ENCODE peak calls at places on chromosomes 12 and 14, in four cellular contexts. One of them, this sample, is unnamed.

GRCh38 chr12:111429760-111430417 is 24.2 kb downstream of the SH2B3 start:
- DNase-seq in activated T-helper 1 cell treated with Interleukin-2 at 50 U/mL for 16 hours: peak
- DNase-seq in mucosa of gallbladder: no peak
- DNase-seq in psoas muscle: no peak
- DNase-seq in this sample: no peak

GRCh38 chr14:102930753-102931579 is 8.5 kb downstream of the AMN start:
- DNase-seq in activated T-helper 1 cell treated with Interleukin-2 at 50 U/mL for 16 hours: no peak
- DNase-seq in mucosa of gallbladder: peak
- DNase-seq in psoas muscle: no peak
- DNase-seq in this sample: peak

GRCh38 chr12:119624971-119625370 is 31.4 kb downstream of the TMEM233 start:
- DNase-seq in activated T-helper 1 cell treated with Interleukin-2 at 50 U/mL for 16 hours: no peak
- DNase-seq in mucosa of gallbladder: no peak
- DNase-seq in psoas muscle: no peak
- DNase-seq in this sample: peak

GRCh38 chr12:16350682-16351081 is 3.2 kb downstream of the MGST1 start:
- DNase-seq in activated T-helper 1 cell treated with Interleukin-2 at 50 U/mL for 16 hours: no peak
- DNase-seq in mucosa of gallbladder: peak
- DNase-seq in psoas muscle: peak
- DNase-seq in this sample: peak

GRCh38 chr14:100644383-100644782 is 57.2 kb upstream of the BEGAIN start:
- DNase-seq in activated T-helper 1 cell treated with Interleukin-2 at 50 U/mL for 16 hours: no peak
- DNase-seq in mucosa of gallbladder: no peak
- DNase-seq in psoas muscle: no peak
- DNase-seq in this sample: no peak

GRCh38 chr12:106954462-106955376 is 988 bp upstream of the TMEM263 start:
- DNase-seq in activated T-helper 1 cell treated with Interleukin-2 at 50 U/mL for 16 hours: peak
- DNase-seq in mucosa of gallbladder: no peak
- DNase-seq in psoas muscle: peak
- DNase-seq in this sample: no peak

GRCh38 chr14:60095781-60096450 is 4.2 kb downstream of the PCNX4 start:
- DNase-seq in activated T-helper 1 cell treated with Interleukin-2 at 50 U/mL for 16 hours: no peak
- DNase-seq in mucosa of gallbladder: no peak
- DNase-seq in psoas muscle: no peak
- DNase-seq in this sample: no peak

GRCh38 chr12:122835693-122836026 is 403 bp downstream of the HIP1R start:
- DNase-seq in activated T-helper 1 cell treated with Interleukin-2 at 50 U/mL for 16 hours: peak
- DNase-seq in mucosa of gallbladder: no peak
- DNase-seq in psoas muscle: no peak
- DNase-seq in this sample: no peak

GRCh38 chr12:69071091-69071370 is 138.1 kb upstream of the CPM start:
- DNase-seq in activated T-helper 1 cell treated with Interleukin-2 at 50 U/mL for 16 hours: no peak
- DNase-seq in mucosa of gallbladder: no peak
- DNase-seq in psoas muscle: no peak
- DNase-seq in this sample: no peak

GRCh38 chr12:19205120-19205519 is 75.6 kb downstream of the PLEKHA5 start:
- DNase-seq in activated T-helper 1 cell treated with Interleukin-2 at 50 U/mL for 16 hours: no peak
- DNase-seq in mucosa of gallbladder: no peak
- DNase-seq in psoas muscle: no peak
- DNase-seq in this sample: no peak

GRCh38 chr14:21049263-21049662 is 7.1 kb downstream of the RNASE7 start:
- DNase-seq in activated T-helper 1 cell treated with Interleukin-2 at 50 U/mL for 16 hours: no peak
- DNase-seq in mucosa of gallbladder: no peak
- DNase-seq in psoas muscle: no peak
- DNase-seq in this sample: no peak

GRCh38 chr12:124418791-124419190 is 123.9 kb downstream of the RFLNA start:
- DNase-seq in activated T-helper 1 cell treated with Interleukin-2 at 50 U/mL for 16 hours: no peak
- DNase-seq in mucosa of gallbladder: no peak
- DNase-seq in psoas muscle: no peak
- DNase-seq in this sample: no peak

GRCh38 chr14:74501691-74502090 is 8.1 kb downstream of the ISCA2 start:
- DNase-seq in activated T-helper 1 cell treated with Interleukin-2 at 50 U/mL for 16 hours: no peak
- DNase-seq in mucosa of gallbladder: no peak
- DNase-seq in psoas muscle: no peak
- DNase-seq in this sample: no peak

GRCh38 chr12:68403711-68404110 is 71.5 kb upstream of the MDM1 start:
- DNase-seq in activated T-helper 1 cell treated with Interleukin-2 at 50 U/mL for 16 hours: no peak
- DNase-seq in mucosa of gallbladder: no peak
- DNase-seq in psoas muscle: no peak
- DNase-seq in this sample: no peak

GRCh38 chr12:27177716-27178115 is 66.4 kb upstream of the STK38L start:
- DNase-seq in activated T-helper 1 cell treated with Interleukin-2 at 50 U/mL for 16 hours: no peak
- DNase-seq in mucosa of gallbladder: no peak
- DNase-seq in psoas muscle: no peak
- DNase-seq in this sample: peak

GRCh38 chr12:16349132-16349463 is 1.7 kb downstream of the MGST1 start:
- DNase-seq in activated T-helper 1 cell treated with Interleukin-2 at 50 U/mL for 16 hours: no peak
- DNase-seq in mucosa of gallbladder: peak
- DNase-seq in psoas muscle: peak
- DNase-seq in this sample: peak

GRCh38 chr12:39692258-39692853 is 72.8 kb upstream of the ABCD2 start:
- DNase-seq in activated T-helper 1 cell treated with Interleukin-2 at 50 U/mL for 16 hours: no peak
- DNase-seq in mucosa of gallbladder: no peak
- DNase-seq in psoas muscle: no peak
- DNase-seq in this sample: no peak

GRCh38 chr14:98847520-98848468 is 424.2 kb downstream of the BCL11B start:
- DNase-seq in activated T-helper 1 cell treated with Interleukin-2 at 50 U/mL for 16 hours: no peak
- DNase-seq in mucosa of gallbladder: no peak
- DNase-seq in psoas muscle: no peak
- DNase-seq in this sample: peak

GRCh38 chr12:120115692-120116442 is 686 bp downstream of the RAB35 start:
- DNase-seq in activated T-helper 1 cell treated with Interleukin-2 at 50 U/mL for 16 hours: no peak
- DNase-seq in mucosa of gallbladder: no peak
- DNase-seq in psoas muscle: no peak
- DNase-seq in this sample: peak

GRCh38 chr12:62813031-62813829 is 121.7 kb downstream of the PPM1H start:
- DNase-seq in activated T-helper 1 cell treated with Interleukin-2 at 50 U/mL for 16 hours: no peak
- DNase-seq in mucosa of gallbladder: peak
- DNase-seq in psoas muscle: peak
- DNase-seq in this sample: peak

GRCh38 chr12:87793134-87793533 is 236.1 kb downstream of the C12orf50 start:
- DNase-seq in activated T-helper 1 cell treated with Interleukin-2 at 50 U/mL for 16 hours: no peak
- DNase-seq in mucosa of gallbladder: no peak
- DNase-seq in psoas muscle: no peak
- DNase-seq in this sample: no peak

GRCh38 chr14:67480011-67480410 is 8.5 kb downstream of the TMEM229B start:
- DNase-seq in activated T-helper 1 cell treated with Interleukin-2 at 50 U/mL for 16 hours: no peak
- DNase-seq in mucosa of gallbladder: no peak
- DNase-seq in psoas muscle: no peak
- DNase-seq in this sample: no peak

GRCh38 chr12:92039048-92039447 is 106.6 kb downstream of the BTG1 start:
- DNase-seq in activated T-helper 1 cell treated with Interleukin-2 at 50 U/mL for 16 hours: no peak
- DNase-seq in mucosa of gallbladder: no peak
- DNase-seq in psoas muscle: no peak
- DNase-seq in this sample: no peak

This sample was measured in H4.